ENCODE peak calls at places on chromosomes 1 and 21, in six cellular contexts. M is BE2C, H is uterus, D is heart left ventricle, T is H1, A is AG04450. C is an unnamed sample.

GRCh38 chr21:42555756-42556438 is 42.2 kb downstream of the SLC37A1 start:
- DNase-seq in H (no peak), T (no peak), D (no peak), M (no peak), A (no peak), C (no peak)

GRCh38 chr1:101148987-101149386 is 87.8 kb upstream of the S1PR1 start:
- DNase-seq in T (no peak), D (peak), A (no peak), M (no peak), H (no peak), C (peak)

GRCh38 chr1:227788279-227789041 is 27.0 kb upstream of the PRSS38 start:
- DNase-seq in A (no peak), M (peak), H (no peak), T (peak), D (peak), C (no peak)

GRCh38 chr1:234839663-234840062 is 229.7 kb upstream of the IRF2BP2 start:
- DNase-seq in T (no peak), H (no peak), M (no peak), D (no peak), A (no peak), C (peak)

GRCh38 chr1:24089743-24090555 is 22.0 kb downstream of the MYOM3 start:
- DNase-seq in M (no peak), T (no peak), D (peak), A (no peak), H (no peak), C (no peak)

GRCh38 chr21:34812510-34813265 is 143.9 kb downstream of the CLIC6 start:
- DNase-seq in T (no peak), H (no peak), D (no peak), M (no peak), A (peak), C (peak)

GRCh38 chr1:58921342-58921741 is 137.5 kb upstream of the JUN start:
- DNase-seq in T (no peak), A (no peak), M (no peak), D (no peak), H (no peak), C (no peak)

GRCh38 chr1:25021586-25022215 is 91.6 kb upstream of the RUNX3 start:
- DNase-seq in H (no peak), A (no peak), T (no peak), M (no peak), D (no peak), C (no peak)

GRCh38 chr1:27526569-27527222 is 36.7 kb upstream of the WASF2 start:
- DNase-seq in A (no peak), M (no peak), D (no peak), H (no peak), T (no peak), C (no peak)

GRCh38 chr21:27346041-27346448 is 379.2 kb upstream of the ADAMTS5 start:
- DNase-seq in H (no peak), M (no peak), D (no peak), A (no peak), T (no peak), C (no peak)

GRCh38 chr1:207181838-207182237 is 77.8 kb downstream of the C4BPA start:
- DNase-seq in H (no peak), T (no peak), D (no peak), M (no peak), A (no peak), C (peak)

GRCh38 chr1:64549464-64550239 is 79.7 kb downstream of the CACHD1 start:
- DNase-seq in A (no peak), H (no peak), D (no peak), M (no peak), T (no peak), C (no peak)

GRCh38 chr21:44958471-44959191 is 18.8 kb downstream of the SLX9 start:
- DNase-seq in A (no peak), T (no peak), M (no peak), D (peak), H (peak), C (no peak)

GRCh38 chr1:231693361-231694080 is 66.9 kb downstream of the DISC1 start:
- DNase-seq in T (no peak), A (no peak), D (no peak), H (no peak), M (no peak), C (no peak)

GRCh38 chr1:156549831-156550230 is 22.5 kb downstream of the IQGAP3 start:
- DNase-seq in M (no peak), D (no peak), A (no peak), T (no peak), H (no peak), C (no peak)

GRCh38 chr1:78958711-78959110 is 47.8 kb downstream of the ADGRL4 start:
- DNase-seq in D (no peak), A (no peak), T (no peak), M (no peak), H (no peak), C (no peak)

GRCh38 chr1:158246650-158247049 is 7.6 kb upstream of the CD1A start:
- DNase-seq in H (no peak), A (no peak), T (no peak), M (no peak), D (no peak), C (peak)

GRCh38 chr1:63917571-63918394 is 144.0 kb downstream of the ROR1 start:
- DNase-seq in H (no peak), M (peak), T (peak), A (no peak), D (no peak), C (peak)

GRCh38 chr1:246679211-246680177 is 44.7 kb upstream of the SCCPDH start:
- DNase-seq in M (peak), T (no peak), H (no peak), A (no peak), D (peak), C (no peak)

GRCh38 chr1:200172311-200172710 is 144.8 kb downstream of the NR5A2 start:
- DNase-seq in H (no peak), A (no peak), M (no peak), T (no peak), D (no peak), C (no peak)

GRCh38 chr1:227730630-227731151 is 4.4 kb downstream of the JMJD4 start:
- DNase-seq in H (no peak), D (no peak), T (no peak), A (no peak), M (no peak), C (no peak)

GRCh38 chr1:6166655-6167390 is 13.3 kb downstream of the CHD5 start:
- DNase-seq in H (no peak), T (no peak), A (no peak), M (no peak), D (no peak), C (no peak)

GRCh38 chr1:54406339-54407181 is at the start of gene SSBP3:
- DNase-seq in D (peak), M (peak), H (peak), T (peak), A (peak), C (peak)

GRCh38 chr1:202589190-202589680 is 121.0 kb downstream of the SYT2 start:
- DNase-seq in D (peak), A (peak), T (no peak), M (peak), H (peak), C (peak)
- TF ChIP-seq CTCF in D (no peak), A (no peak), T (no peak), M (peak), H (no peak), C (peak)

GRCh38 chr21:15311510-15311909 is 246.7 kb upstream of the NRIP1 start:
- DNase-seq in T (no peak), D (no peak), A (no peak), M (no peak), H (no peak), C (no peak)

GRCh38 chr21:15309022-15309590 is 244.3 kb upstream of the NRIP1 start:
- DNase-seq in H (no peak), T (no peak), D (no peak), M (no peak), A (no peak), C (no peak)

DNA sequence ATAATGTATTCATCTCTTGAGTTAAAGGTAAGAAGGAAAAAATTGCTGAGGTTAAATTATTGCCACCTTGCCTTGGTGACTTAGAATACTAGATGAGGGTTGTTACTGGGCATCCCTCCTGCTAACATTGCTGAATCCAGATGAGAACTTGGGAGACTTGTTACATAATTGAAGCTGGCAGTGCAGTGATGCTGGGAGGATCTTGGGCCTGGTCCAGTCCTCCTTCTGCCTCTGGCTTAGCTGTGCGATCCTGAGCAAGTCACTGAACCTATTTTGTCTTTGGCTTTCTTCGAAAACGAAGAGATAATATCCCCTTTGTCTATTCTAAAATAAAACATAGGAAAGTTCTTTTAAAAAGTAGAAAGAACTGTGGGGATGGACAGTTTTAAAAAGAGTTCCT is 244.9 kb upstream of the NRIP1 start:
- DNase-seq in D (peak), T (no peak), H (no peak), M (no peak), A (no peak), C (no peak)
- TF ChIP-seq CTCF in D (no peak), T (no peak), H (no peak), M (no peak), A (no peak), C (no peak)

GRCh38 chr1:1437033-1437903 is 1.8 kb downstream of the VWA1 start:
- DNase-seq in H (no peak), T (no peak), A (no peak), M (no peak), D (no peak), C (no peak)

GRCh38 chr1:1437904-1438376 is 2.5 kb downstream of the VWA1 start:
- DNase-seq in H (no peak), M (peak), T (no peak), D (no peak), A (no peak), C (no peak)

GRCh38 chr1:1440262-1440772 is 4.8 kb downstream of the VWA1 start:
- DNase-seq in H (no peak), A (no peak), D (no peak), T (no peak), M (no peak), C (no peak)

GRCh38 chr1:1439550-1440261 is 4.2 kb downstream of the VWA1 start:
- DNase-seq in A (no peak), D (no peak), M (no peak), H (no peak), T (no peak), C (no peak)

GRCh38 chr1:1438531-1439381 is 3.3 kb downstream of the VWA1 start:
- DNase-seq in M (no peak), A (no peak), D (no peak), H (no peak), T (no peak), C (no peak)
- TF ChIP-seq CTCF in M (no peak), A (no peak), D (no peak), H (no peak), T (no peak), C (no peak)

DNA sequence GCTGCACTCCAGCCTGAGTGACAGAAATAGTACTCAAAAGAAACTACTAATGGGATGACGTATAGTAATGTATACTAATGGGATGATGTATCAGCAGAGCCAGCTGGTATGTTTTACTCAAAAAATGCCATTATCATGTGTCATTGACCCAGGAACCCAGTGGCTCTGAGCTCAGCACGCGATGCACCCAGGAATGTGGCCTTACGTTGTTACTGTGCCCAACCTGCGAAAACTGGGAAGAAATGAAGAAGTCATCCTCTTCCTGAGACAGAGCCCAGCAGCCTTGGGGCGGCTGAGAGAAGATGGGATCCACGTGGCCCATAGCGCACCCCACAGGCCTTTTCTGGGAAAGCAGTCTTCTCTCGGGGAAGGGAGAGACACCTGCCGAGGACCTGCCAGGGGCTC is 8.8 kb downstream of the UBE2J2 start:
- DNase-seq in D (no peak), T (peak), M (no peak), H (no peak), A (peak), C (peak)
- TF ChIP-seq CTCF in D (no peak), T (peak), M (peak), H (no peak), A (peak), C (peak)

GRCh38 chr1:152049291-152050073 is 12.7 kb upstream of the S100A11 start:
- DNase-seq in A (no peak), H (no peak), M (no peak), D (no peak), T (no peak), C (peak)

GRCh38 chr1:152047607-152047953 is 10.8 kb upstream of the S100A11 start:
- DNase-seq in D (no peak), H (peak), T (no peak), M (peak), A (no peak), C (peak)

GRCh38 chr1:152048641-152048970 is 11.8 kb upstream of the S100A11 start:
- DNase-seq in M (no peak), D (no peak), A (no peak), H (no peak), T (no peak), C (no peak)

GRCh38 chr1:152050886-152051764 is 14.3 kb upstream of the S100A11 start:
- DNase-seq in M (no peak), T (no peak), A (no peak), D (no peak), H (no peak), C (peak)

DNA sequence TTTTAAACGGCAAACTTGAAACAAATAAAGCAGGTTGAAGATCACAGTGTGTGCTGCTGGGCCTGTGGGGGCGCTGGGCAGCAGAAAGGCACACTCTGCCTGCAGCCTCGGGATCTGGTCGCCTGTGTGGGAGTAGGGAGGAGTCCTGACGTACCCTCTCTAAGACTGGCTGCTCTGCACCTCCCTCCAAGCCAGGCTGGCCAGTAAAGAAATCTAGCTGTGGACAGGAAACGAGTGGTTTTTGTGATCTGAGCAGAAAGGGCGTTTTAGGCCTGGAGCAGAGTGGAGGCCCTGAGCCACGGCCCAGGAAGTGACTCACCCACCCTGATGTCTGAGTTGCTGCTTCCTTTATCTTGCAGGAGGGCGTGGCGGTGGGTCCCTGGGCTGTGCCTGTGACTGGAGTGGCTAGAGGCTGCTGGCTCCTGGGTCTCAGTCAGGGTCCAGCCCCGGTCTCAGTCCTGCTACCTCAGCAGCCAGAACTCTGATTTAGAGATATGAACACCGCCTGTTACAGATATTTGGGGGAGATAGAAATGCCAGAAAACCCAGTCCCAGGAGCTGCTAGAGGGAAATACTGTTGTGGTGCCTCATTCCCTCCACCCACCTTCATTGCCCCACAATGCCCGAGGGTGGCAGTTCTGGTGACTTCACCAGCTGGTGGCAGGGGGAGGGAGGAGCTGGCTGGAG is 11.3 kb upstream of the S100A11 start:
- DNase-seq in D (peak), M (peak), H (peak), T (peak), A (peak), C (peak)
- TF ChIP-seq CTCF in D (peak), M (peak), H (peak), T (peak), A (peak), C (peak)

DNA sequence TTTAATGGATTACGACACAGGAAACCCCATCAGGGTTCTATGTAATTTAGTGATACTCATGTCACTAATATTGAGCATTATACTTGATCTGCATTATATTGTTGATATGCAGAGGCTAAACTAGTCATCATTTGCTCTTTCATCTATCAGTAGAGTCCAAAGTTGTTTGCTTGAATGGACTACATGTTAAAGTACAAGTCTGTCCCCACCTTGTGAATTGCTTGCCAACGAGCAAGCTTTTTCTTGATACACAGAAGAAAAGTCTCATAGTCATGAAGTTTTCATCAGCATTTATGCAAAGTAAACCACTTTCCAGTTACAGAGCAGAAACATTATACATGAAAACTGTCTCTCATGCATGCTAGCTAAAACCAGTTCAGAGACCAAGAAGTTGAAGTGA is 13.1 kb downstream of the SFPQ start:
- DNase-seq in M (no peak), T (no peak), D (no peak), H (no peak), A (no peak), C (no peak)
- TF ChIP-seq CTCF in M (no peak), T (no peak), D (no peak), H (no peak), A (no peak), C (no peak)